ENCODE peak calls at places on chromosomes 13 and 19, in ten cellular contexts. A is uterus, X is adrenal gland, Y is breast epithelium, P is sigmoid colon, O is H1, I is body of pancreas, L is Peyer's patch, C is NB4, R is erythroblast. Q is an unnamed sample.

GRCh38 chr13:40061466-40062450 is 406.3 kb downstream of the COG6 start:
- DNase-seq in A (no peak), I (peak), Y (no peak), X (no peak), L (no peak), P (no peak), R (no peak), O (no peak), C (no peak), Q (no peak)

GRCh38 chr13:83151308-83151660 is 731.0 kb downstream of the SLITRK1 start:
- DNase-seq in X (no peak), O (no peak), C (no peak), R (no peak), P (no peak), A (no peak), L (no peak), I (no peak), Y (no peak), Q (no peak)

GRCh38 chr13:114093118-114093517 is 39.3 kb downstream of the RASA3 start:
- DNase-seq in Y (no peak), X (no peak), O (no peak), A (no peak), C (no peak), R (no peak), I (no peak), L (no peak), P (no peak), Q (no peak)

GRCh38 chr13:46045424-46045823 is 7.1 kb downstream of the ZC3H13 start:
- DNase-seq in P (no peak), L (no peak), O (no peak), C (no peak), Y (no peak), A (no peak), R (no peak), X (no peak), I (no peak), Q (no peak)

GRCh38 chr13:48165063-48165462 is 67.9 kb upstream of the ITM2B start:
- DNase-seq in Y (no peak), I (no peak), O (no peak), C (no peak), A (no peak), L (no peak), P (no peak), X (no peak), R (no peak), Q (no peak)

GRCh38 chr19:46407891-46408426 is 5.4 kb downstream of the CCDC8 start:
- DNase-seq in C (no peak), I (no peak), R (no peak), P (no peak), O (no peak), Y (no peak), L (no peak), X (peak), A (no peak), Q (no peak)

GRCh38 chr19:45764487-45764886 is 4.6 kb downstream of the SIX5 start:
- DNase-seq in P (peak), I (no peak), A (no peak), Y (no peak), O (no peak), L (no peak), R (no peak), C (no peak), X (no peak), Q (no peak)

GRCh38 chr19:31226536-31226935 is 122.7 kb downstream of the TSHZ3 start:
- DNase-seq in A (no peak), C (no peak), Y (no peak), R (no peak), O (no peak), L (no peak), X (no peak), P (no peak), I (no peak), Q (no peak)

GRCh38 chr19:31356587-31357314 is 7.5 kb upstream of the TSHZ3 start:
- DNase-seq in O (no peak), Y (no peak), A (no peak), P (no peak), L (no peak), I (peak), R (peak), X (peak), C (peak), Q (no peak)

DNA sequence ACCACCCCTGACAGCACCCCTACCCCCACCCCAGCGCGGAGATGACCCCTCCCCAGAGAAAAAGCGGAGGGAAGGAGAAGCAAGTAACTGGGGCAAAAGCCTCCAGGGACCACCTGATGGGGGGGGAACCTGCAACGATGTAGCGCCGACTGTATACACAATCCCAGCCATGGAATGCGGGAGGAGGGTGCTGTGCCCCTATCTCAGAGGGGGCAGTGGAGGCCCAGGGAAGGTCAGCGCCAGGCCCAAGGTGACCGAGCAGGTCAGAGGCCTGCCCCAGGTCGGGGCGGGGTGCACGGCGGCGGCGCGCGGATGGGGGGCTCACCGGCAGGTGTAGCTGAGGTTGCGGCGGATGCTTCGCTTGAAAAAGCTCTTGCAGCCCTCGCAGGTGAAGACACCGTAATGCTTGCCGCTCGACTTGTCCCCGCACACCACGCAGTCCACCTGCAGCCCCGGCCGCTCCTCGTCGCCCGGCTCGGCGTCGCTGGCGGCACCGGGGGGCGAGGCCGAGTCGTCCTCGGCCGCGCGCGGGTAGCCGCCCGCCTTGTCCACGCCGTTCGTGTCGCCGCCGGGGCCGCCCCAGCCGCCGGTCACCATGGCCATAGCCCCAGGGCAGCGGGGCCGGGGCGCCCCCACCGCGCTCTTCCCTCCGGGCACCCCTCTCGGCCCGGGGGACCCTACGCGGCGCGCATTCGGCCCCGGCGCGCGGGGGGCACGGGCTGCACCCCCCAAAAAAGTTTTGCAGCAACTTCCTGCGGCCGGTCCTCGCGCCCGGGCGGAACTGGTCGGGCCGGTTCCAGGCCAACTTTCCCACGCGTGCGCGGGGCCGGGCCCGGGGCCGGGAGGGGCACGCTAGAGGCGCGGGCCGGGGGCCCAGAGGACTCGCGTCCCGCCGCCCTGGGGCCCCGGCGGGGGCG is 843 bp downstream of the NR2F6 start:
- DNase-seq in C (peak), R (no peak), A (peak), Y (peak), L (peak), P (no peak), X (peak), O (no peak), I (peak), Q (no peak)
- TF ChIP-seq POLR2A in C (no peak), R (no peak), A (no peak), Y (no peak), L (no peak), P (no peak), X (no peak), O (no peak), I (no peak), Q (no peak)

DNA sequence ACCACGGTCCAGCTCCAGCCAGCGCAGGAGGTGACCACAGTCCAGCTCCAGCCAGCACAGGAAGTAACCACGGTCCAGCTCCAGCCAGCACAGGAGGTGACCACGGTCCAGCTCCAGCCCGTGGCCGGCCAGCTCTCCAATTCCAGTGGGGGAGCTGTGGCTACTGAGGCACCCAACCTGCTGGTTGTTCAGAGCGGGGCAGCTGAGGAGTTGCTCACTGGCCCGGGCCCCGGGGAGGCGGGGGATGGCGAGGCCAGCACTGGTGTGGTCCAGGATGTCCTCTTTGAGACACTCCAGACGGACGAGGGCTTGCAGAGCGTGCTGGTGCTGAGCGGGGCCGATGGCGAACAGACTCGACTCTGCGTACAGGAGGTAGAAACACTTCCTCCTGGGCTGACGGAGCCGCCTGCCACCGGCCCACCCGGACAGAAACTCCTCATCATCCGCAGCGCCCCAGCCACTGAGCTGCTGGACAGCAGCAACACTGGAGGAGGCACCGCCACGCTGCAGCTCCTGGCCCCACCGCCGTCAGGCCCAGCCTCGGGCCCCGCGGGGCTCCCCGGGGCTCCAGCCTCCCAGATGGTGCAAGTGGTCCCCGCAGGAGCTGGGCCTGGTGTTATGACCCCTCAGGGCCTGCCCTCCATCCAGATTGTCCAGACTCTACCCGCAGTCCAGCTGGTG is 1.2 kb upstream of the NAT14 start:
- DNase-seq in C (no peak), L (no peak), R (no peak), P (peak), Y (no peak), I (no peak), X (no peak), O (no peak), A (no peak), Q (no peak)
- TF ChIP-seq POLR2A in C (no peak), L (no peak), R (no peak), P (no peak), Y (no peak), I (no peak), X (no peak), O (no peak), A (no peak), Q (no peak)

GRCh38 chr19:16324384-16325160 is at the start of gene KLF2:
- DNase-seq in Y (peak), P (peak), X (peak), A (peak), I (peak), O (no peak), R (peak), L (peak), C (peak), Q (peak)

GRCh38 chr19:16325161-16325527 is 518 bp downstream of the KLF2 start:
- DNase-seq in C (no peak), R (peak), Y (no peak), A (peak), O (no peak), P (peak), L (peak), X (peak), I (no peak), Q (no peak)

GRCh38 chr19:16327131-16327450 is 2.5 kb downstream of the KLF2 start:
- DNase-seq in O (no peak), C (no peak), R (no peak), P (no peak), Y (no peak), X (no peak), A (no peak), I (no peak), L (no peak), Q (no peak)

GRCh38 chr19:16326401-16327130 is 1.9 kb downstream of the KLF2 start:
- DNase-seq in Y (no peak), R (no peak), C (no peak), X (no peak), I (no peak), O (no peak), L (no peak), A (no peak), P (no peak), Q (no peak)

DNA sequence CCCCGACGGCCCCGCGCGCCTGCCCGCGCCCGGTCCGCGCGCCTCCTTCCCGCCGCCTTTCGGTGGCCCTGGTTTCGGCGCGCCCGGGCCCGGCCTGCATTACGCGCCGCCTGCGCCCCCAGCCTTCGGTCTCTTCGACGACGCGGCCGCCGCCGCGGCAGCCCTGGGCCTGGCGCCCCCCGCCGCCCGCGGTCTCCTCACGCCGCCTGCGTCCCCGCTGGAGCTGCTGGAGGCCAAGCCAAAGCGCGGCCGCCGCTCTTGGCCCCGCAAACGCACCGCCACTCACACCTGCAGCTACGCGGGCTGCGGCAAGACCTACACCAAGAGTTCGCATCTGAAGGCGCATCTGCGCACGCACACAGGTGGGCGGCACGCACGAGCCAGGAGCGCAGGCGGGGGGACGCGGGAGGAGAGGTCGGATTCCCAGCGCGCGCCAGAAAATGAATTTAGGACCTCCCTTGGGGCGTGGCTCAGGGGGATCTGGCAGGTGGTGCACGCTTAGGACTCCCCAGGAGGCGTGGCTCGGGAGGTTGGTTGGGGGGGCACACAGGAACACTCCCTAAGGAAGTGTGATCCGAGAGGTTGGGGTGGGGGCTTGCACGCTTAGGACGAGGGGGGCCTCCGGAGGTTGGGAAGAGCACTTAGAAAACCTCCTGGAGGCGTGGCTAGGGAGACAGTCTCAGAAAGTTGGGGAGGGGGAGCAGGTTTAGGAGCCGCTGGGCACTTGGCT is 1.2 kb downstream of the KLF2 start:
- DNase-seq in O (no peak), X (no peak), R (no peak), C (no peak), A (peak), Y (no peak), L (no peak), P (peak), I (no peak), Q (no peak)
- TF ChIP-seq POLR2A in O (no peak), X (no peak), R (no peak), C (no peak), A (no peak), Y (no peak), L (no peak), P (no peak), I (no peak), Q (no peak)

GRCh38 chr19:18342090-18342632 is 1.8 kb downstream of the PGPEP1 start:
- DNase-seq in A (no peak), I (no peak), L (no peak), P (no peak), Y (no peak), C (no peak), R (no peak), O (no peak), X (no peak), Q (no peak)
- TF ChIP-seq POLR2A in A (no peak), I (no peak), L (no peak), P (no peak), Y (no peak), C (no peak), R (no peak), O (no peak), X (no peak), Q (no peak)

GRCh38 chr19:10501971-10502523 is 1.1 kb downstream of the KEAP1 start:
- DNase-seq in P (peak), A (peak), L (peak), Y (peak), C (peak), O (no peak), R (peak), X (peak), I (peak), Q (peak)

GRCh38 chr19:10499550-10500246 is 3.5 kb downstream of the KEAP1 start:
- DNase-seq in L (no peak), I (no peak), Y (no peak), X (no peak), O (no peak), C (no peak), A (no peak), R (no peak), P (no peak), Q (no peak)

GRCh38 chr19:10500247-10500592 is 2.9 kb downstream of the KEAP1 start:
- DNase-seq in R (no peak), P (no peak), C (no peak), O (no peak), Y (no peak), I (no peak), L (no peak), A (no peak), X (no peak), Q (no peak)

GRCh38 chr19:10503002-10503789 is at the start of gene KEAP1:
- DNase-seq in C (peak), X (peak), Y (no peak), L (peak), P (peak), I (peak), A (peak), R (peak), O (no peak), Q (peak)

GRCh38 chr19:10502524-10503001 is 593 bp downstream of the KEAP1 start:
- DNase-seq in P (peak), A (peak), R (peak), O (peak), C (peak), Y (peak), I (peak), X (peak), L (peak), Q (peak)
- TF ChIP-seq POLR2A in P (no peak), A (peak), R (peak), O (peak), C (peak), Y (no peak), I (peak), X (peak), L (peak), Q (peak)

DNA sequence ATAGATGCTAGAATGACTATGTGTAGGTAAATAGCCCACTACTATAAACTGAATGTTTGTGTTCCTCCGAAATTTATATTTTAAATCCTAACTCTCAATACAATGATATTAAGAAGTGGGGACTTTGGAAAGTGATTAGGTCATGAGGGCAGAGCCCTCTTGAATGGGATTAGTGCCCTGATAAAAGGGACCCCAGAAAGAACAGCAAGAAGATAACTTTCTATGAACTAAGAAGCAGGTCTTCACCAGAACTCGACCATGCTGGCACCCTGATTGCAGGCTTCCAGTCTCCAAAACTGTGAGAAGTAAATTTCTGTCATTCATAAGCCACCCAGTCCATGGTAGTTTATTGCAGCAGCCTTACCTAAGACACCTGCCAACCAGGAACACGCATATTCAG is 33.9 kb downstream of the OXGR1 start:
- DNase-seq in C (no peak), O (no peak), L (no peak), R (no peak), I (no peak), A (no peak), P (no peak), X (no peak), Y (no peak), Q (no peak)
- TF ChIP-seq POLR2A in C (no peak), O (no peak), L (no peak), R (no peak), I (no peak), A (no peak), P (no peak), X (no peak), Y (no peak), Q (no peak)

DNA sequence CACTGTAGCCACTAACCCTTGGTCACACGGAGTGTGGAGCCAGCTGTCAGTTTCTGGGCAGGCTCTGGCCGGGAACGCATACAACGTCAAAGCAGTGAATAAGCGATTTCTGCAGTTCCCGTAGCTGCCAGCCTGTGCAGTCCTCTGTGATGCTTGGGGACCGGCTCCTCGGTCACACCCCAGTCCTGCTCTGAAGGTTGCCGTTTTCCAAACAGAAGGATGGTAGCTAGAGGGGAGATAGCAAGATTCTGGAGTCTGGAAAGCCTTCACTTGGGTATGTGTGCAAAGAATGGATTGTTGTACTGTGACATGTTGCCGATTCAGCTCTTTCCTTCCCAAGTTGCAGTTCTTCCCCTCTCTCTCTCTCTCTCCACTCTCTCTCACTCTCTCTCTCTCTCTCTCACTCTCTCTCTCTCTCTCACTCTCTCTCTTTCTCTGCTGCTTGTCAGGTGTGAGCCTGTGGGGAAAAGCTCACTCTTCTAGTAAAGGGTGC is 38.7 kb upstream of the C1QTNF9 start:
- DNase-seq in I (peak), O (no peak), R (peak), L (peak), Y (no peak), C (peak), P (peak), X (peak), A (peak), Q (no peak)
- TF ChIP-seq POLR2A in I (no peak), O (no peak), R (peak), L (peak), Y (no peak), C (no peak), P (no peak), X (peak), A (no peak), Q (peak)

GRCh38 chr19:47609885-47610545 is 1.1 kb downstream of the BICRA start:
- DNase-seq in I (peak), Y (no peak), P (peak), L (peak), R (peak), X (peak), C (peak), O (no peak), A (peak), Q (no peak)
- TF ChIP-seq POLR2A in I (no peak), Y (no peak), P (no peak), L (peak), R (no peak), X (no peak), C (no peak), O (no peak), A (no peak), Q (no peak)

GRCh38 chr19:1416014-1416841 is 8.8 kb downstream of the DAZAP1 start:
- DNase-seq in A (no peak), I (peak), O (no peak), Y (no peak), P (no peak), L (no peak), R (no peak), C (no peak), X (peak), Q (no peak)
- TF ChIP-seq POLR2A in A (no peak), I (no peak), O (no peak), Y (no peak), P (no peak), L (no peak), R (no peak), C (no peak), X (no peak), Q (no peak)

Q was measured in GM12891.